ENCODE peak calls at places on chromosomes 6 and 20, in seven cellular contexts. J is K562, G is SK-N-SH, S is Panc1, O is HCT116, W is HepG2, D is GM12878. N is an unnamed sample.

GRCh38 chr6:150887978-150888563 is 22.6 kb downstream of the MTHFD1L start:
- DNase-seq in G (no peak), W (no peak), O (no peak), D (no peak), J (no peak), S (no peak), N (no peak)

GRCh38 chr6:138500045-138500665 is 861 bp upstream of the NHSL1 start:
- DNase-seq in G (no peak), S (no peak), J (no peak), D (no peak), O (no peak), W (peak), N (no peak)

GRCh38 chr6:16690244-16691142 is 70.8 kb downstream of the ATXN1 start:
- DNase-seq in O (no peak), W (peak), S (no peak), J (no peak), G (no peak), D (no peak), N (no peak)

GRCh38 chr6:111211411-111212030 is 124.2 kb downstream of the SLC16A10 start:
- DNase-seq in W (no peak), J (peak), O (no peak), S (no peak), D (no peak), G (no peak), N (no peak)

GRCh38 chr6:27494987-27495385 is 22.1 kb upstream of the ZNF184 start:
- DNase-seq in G (no peak), S (no peak), J (no peak), O (no peak), D (no peak), W (no peak), N (no peak)

GRCh38 chr20:53180928-53181362 is 208.8 kb downstream of the TSHZ2 start:
- DNase-seq in G (no peak), D (no peak), O (no peak), J (peak), W (no peak), S (no peak), N (no peak)

GRCh38 chr20:51340451-51340840 is 202.1 kb downstream of the NFATC2 start:
- DNase-seq in G (no peak), S (no peak), W (no peak), J (peak), D (no peak), O (no peak), N (no peak)

GRCh38 chr6:74408844-74409243 is 712.8 kb downstream of the CD109 start:
- DNase-seq in W (no peak), O (no peak), J (no peak), D (no peak), G (no peak), S (no peak), N (no peak)

GRCh38 chr6:20978176-20978614 is 443.9 kb downstream of the CDKAL1 start:
- DNase-seq in O (no peak), W (no peak), J (no peak), D (peak), S (no peak), G (no peak), N (no peak)

GRCh38 chr6:138017156-138017757 is 90.0 kb downstream of the PERP start:
- DNase-seq in W (no peak), G (no peak), D (no peak), J (no peak), S (no peak), O (no peak), N (no peak)

GRCh38 chr20:62201173-62202082 is 18.6 kb downstream of the MTG2 start:
- DNase-seq in O (no peak), G (no peak), S (no peak), J (no peak), W (no peak), D (peak), N (no peak)

GRCh38 chr6:22892452-22892851 is 323.1 kb downstream of the HDGFL1 start:
- DNase-seq in J (no peak), D (no peak), G (no peak), O (no peak), S (no peak), W (no peak), N (no peak)

GRCh38 chr6:106609699-106610098 is 19.6 kb downstream of the RTN4IP1 start:
- DNase-seq in S (no peak), O (peak), J (no peak), G (peak), W (peak), D (no peak), N (no peak)

GRCh38 chr20:25439328-25439727 is 31.9 kb downstream of the GINS1 start:
- DNase-seq in J (no peak), G (no peak), W (no peak), S (no peak), D (no peak), O (no peak), N (no peak)

GRCh38 chr6:75224303-75224926 is 18.6 kb upstream of the COL12A1 start:
- DNase-seq in D (no peak), J (no peak), S (no peak), O (no peak), G (no peak), W (peak), N (no peak)

GRCh38 chr6:82576284-82576683 is 212.7 kb downstream of the TPBG start:
- DNase-seq in W (no peak), J (no peak), D (no peak), O (no peak), S (no peak), G (no peak), N (no peak)

GRCh38 chr20:661474-662288 is 8.7 kb upstream of the SRXN1 start:
- DNase-seq in J (no peak), O (no peak), D (no peak), S (no peak), G (no peak), W (no peak), N (no peak)

GRCh38 chr6:2839982-2840793 is 1.5 kb downstream of the SERPINB1 start:
- DNase-seq in O (no peak), S (no peak), J (no peak), G (no peak), D (no peak), W (no peak), N (no peak)

GRCh38 chr6:14337157-14337556 is 219.6 kb downstream of the CD83 start:
- DNase-seq in G (no peak), W (no peak), J (no peak), S (no peak), O (no peak), D (no peak), N (no peak)

GRCh38 chr20:13245250-13245723 is 24.2 kb downstream of the ISM1 start:
- DNase-seq in G (no peak), O (no peak), J (no peak), S (no peak), D (no peak), W (peak), N (no peak)

GRCh38 chr6:12957321-12958051 is 240.9 kb downstream of the PHACTR1 start:
- DNase-seq in D (no peak), G (peak), J (no peak), S (no peak), O (no peak), W (no peak), N (no peak)

GRCh38 chr6:150987371-150987828 is 121.9 kb downstream of the MTHFD1L start:
- DNase-seq in D (no peak), J (no peak), G (no peak), S (peak), W (no peak), O (no peak), N (no peak)

GRCh38 chr6:110322151-110323003 is 35.8 kb downstream of the METTL24 start:
- DNase-seq in S (no peak), J (no peak), G (no peak), W (no peak), D (no peak), O (no peak), N (no peak)

GRCh38 chr6:144840619-144841018 is 555.5 kb downstream of the UTRN start:
- DNase-seq in J (no peak), W (no peak), O (no peak), S (no peak), D (no peak), G (no peak), N (no peak)

GRCh38 chr6:56514395-56514794 is 128.3 kb downstream of the DST start:
- DNase-seq in O (no peak), G (no peak), D (no peak), W (no peak), J (no peak), S (no peak), N (no peak)

GRCh38 chr6:114523508-114523907 is 180.7 kb upstream of the HS3ST5 start:
- DNase-seq in D (no peak), W (no peak), S (no peak), J (no peak), G (no peak), O (no peak), N (no peak)

GRCh38 chr6:141077355-141078333 is 1055.1 kb upstream of the GJE1 start:
- DNase-seq in G (peak), W (peak), J (no peak), O (peak), S (no peak), D (no peak), N (peak)

GRCh38 chr6:34298941-34299340 is 50.1 kb upstream of the SMIM29 start:
- DNase-seq in S (no peak), J (no peak), W (no peak), O (no peak), D (no peak), G (no peak), N (no peak)

GRCh38 chr6:135256866-135257265 is 75.8 kb downstream of the MYB start:
- DNase-seq in D (no peak), J (no peak), W (no peak), G (no peak), S (no peak), O (no peak), N (no peak)

GRCh38 chr20:4730782-4731181 is 9.1 kb downstream of the PRND start:
- DNase-seq in W (peak), O (no peak), D (no peak), J (no peak), G (no peak), S (no peak), N (no peak)

GRCh38 chr20:35286077-35286898 is 1.7 kb upstream of the EIF6 start:
- DNase-seq in J (no peak), O (no peak), S (no peak), G (no peak), W (peak), D (no peak), N (no peak)

GRCh38 chr6:101011165-101011564 is 130.0 kb upstream of the ASCC3 start:
- DNase-seq in G (no peak), W (no peak), J (no peak), O (no peak), S (no peak), D (peak), N (no peak)

GRCh38 chr6:76134651-76135050 is 62.2 kb upstream of the IMPG1 start:
- DNase-seq in S (no peak), J (no peak), O (no peak), W (no peak), G (no peak), D (no peak), N (no peak)

GRCh38 chr6:150667977-150668716 is 68.5 kb downstream of the PLEKHG1 start:
- DNase-seq in O (peak), S (no peak), D (no peak), W (peak), G (no peak), J (no peak), N (no peak)

GRCh38 chr20:25310268-25310920 is 62.5 kb downstream of the PYGB start:
- DNase-seq in W (peak), D (peak), S (peak), G (peak), O (peak), J (peak), N (no peak)

GRCh38 chr6:6723792-6724318 is 135.3 kb downstream of the LY86 start:
- DNase-seq in G (no peak), J (no peak), O (no peak), W (peak), D (no peak), S (no peak), N (no peak)

GRCh38 chr20:49766979-49767419 is 45.6 kb upstream of the SLC9A8 start:
- DNase-seq in D (no peak), G (no peak), J (no peak), S (no peak), W (no peak), O (no peak), N (no peak)

DNA sequence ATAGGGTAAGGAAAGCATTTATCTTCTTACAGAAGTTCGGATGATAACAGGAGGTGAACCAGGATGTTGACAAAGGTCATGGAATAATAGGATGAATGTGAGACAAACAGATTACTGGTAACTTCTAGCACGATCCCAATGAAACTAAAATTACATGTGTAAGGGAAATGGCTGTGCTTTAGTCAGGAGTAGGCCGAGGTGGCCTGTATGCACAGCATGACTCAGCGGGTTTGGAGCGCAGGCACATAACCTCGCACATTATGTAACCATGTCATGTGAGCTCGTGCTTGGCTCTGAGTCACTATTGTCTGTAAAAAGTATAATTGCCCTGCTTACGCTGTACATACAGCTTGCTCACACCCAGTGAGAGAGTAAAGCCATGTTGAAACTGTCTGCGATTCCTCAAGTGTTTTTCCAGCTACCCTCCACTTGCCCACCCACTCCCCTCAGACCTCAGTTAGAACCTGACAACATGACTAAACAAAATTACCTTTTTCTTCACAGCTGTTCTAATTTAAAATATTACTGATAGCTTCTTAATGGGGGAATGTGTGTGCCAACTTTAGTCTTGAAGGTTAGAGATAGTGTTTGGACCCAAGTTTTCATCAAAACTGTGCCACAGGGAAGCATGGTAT is 8.2 kb downstream of the CYB5R4 start:
- DNase-seq in J (peak), S (peak), G (no peak), O (peak), D (no peak), W (no peak), N (no peak)
- TF ChIP-seq SIN3A in J (peak), S (no peak), G (no peak), O (no peak), D (no peak), W (no peak), N (no peak)

DNA sequence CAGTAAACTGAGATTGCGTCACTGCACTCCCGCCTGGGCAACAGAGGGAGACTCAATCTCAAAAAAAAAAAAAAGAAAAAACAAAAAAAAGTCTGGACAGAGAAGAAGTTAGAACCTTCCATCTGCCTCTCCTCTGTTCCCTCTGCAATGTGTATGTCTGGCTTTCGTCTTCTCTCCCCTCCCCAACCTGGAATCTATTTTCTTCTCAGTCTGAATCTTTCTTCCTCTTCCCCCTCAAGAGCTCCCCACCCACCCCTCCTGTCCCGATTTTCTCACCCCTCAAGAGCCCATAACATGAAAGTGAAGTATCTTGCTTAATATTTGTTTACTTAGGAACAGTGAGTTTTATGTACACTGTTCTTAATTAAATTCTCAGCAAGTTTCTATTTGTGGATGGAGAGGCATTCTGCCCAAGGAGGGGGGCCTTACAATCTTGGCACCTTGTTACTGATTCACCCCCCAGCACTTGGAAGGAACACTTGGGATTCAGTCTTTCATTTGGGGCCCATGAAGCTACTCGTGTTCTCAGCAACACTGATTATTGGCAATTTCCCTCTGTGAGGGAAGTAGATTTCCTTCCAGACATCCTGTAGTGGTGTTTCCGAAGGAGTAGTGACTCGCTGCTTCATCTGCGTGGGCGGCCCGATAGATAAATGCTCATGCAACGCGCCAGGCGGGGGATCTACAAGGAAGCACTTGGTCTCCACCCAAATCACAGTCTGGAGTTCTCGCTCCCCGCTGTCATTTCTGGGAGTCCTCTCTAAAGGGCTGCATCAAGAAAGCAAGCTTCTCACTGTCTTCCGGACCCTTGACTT is 69.2 kb upstream of the SRSF6 start:
- DNase-seq in D (no peak), O (no peak), G (no peak), W (no peak), J (no peak), S (no peak), N (no peak)
- TF ChIP-seq SIN3A in D (no peak), O (no peak), G (no peak), W (no peak), J (no peak), S (no peak), N (no peak)

GRCh38 chr6:26243132-26243531 is 121.9 kb upstream of the BTN3A2 start:
- DNase-seq in J (no peak), D (no peak), G (no peak), W (no peak), S (no peak), O (no peak), N (no peak)

GRCh38 chr6:26235240-26235730 is 129.7 kb upstream of the BTN3A2 start:
- DNase-seq in G (no peak), S (no peak), O (no peak), D (no peak), J (peak), W (no peak), N (no peak)

GRCh38 chr6:26243742-26244141 is 121.3 kb upstream of the BTN3A2 start:
- DNase-seq in G (no peak), J (no peak), S (no peak), W (no peak), O (no peak), D (no peak), N (no peak)

GRCh38 chr6:26240981-26241770 is 123.8 kb upstream of the BTN3A2 start:
- DNase-seq in S (no peak), W (no peak), O (no peak), G (no peak), D (no peak), J (no peak), N (no peak)

DNA sequence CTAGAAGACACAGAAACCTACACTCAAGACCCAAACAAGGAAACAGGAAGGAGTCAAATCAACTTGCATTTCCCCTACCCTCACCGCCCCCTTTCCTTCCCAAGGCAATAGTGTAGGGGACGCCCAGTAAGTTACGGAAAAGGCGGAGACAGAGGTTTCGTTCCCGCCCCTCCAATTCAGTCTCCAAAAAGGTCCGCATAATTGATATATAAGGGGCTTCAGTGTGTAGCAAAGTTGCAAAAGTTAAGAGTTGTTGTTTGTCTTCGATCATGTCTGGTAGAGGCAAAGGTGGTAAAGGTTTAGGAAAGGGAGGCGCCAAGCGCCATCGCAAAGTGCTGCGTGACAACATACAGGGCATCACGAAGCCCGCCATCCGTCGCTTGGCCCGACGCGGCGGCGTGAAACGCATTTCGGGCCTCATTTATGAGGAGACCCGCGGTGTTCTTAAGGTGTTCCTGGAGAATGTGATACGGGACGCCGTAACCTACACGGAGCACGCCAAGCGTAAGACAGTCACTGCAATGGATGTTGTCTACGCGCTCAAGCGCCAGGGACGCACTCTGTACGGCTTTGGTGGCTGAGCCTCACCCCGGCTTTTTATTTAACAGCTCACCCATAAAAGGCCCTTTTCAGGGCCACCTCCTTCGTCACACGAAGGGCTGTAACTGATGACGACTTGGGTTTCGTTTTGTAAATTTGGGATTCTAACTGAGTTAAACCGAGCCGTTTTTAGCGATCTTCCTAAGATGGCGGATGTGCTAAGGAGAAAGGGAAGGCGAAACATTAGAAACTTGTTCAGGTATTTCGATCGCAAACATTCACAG is 124.6 kb upstream of the BTN3A2 start:
- DNase-seq in W (no peak), O (no peak), D (peak), G (peak), J (no peak), S (no peak), N (peak)
- TF ChIP-seq SIN3A in W (no peak), O (no peak), D (peak), G (peak), J (no peak), S (no peak), N (peak)

GRCh38 chr20:36832791-36833190 is 43.1 kb upstream of the TLDC2 start:
- DNase-seq in J (no peak), S (no peak), O (no peak), D (no peak), W (no peak), G (no peak), N (no peak)
- TF ChIP-seq SIN3A in J (no peak), S (no peak), O (no peak), D (no peak), W (no peak), G (no peak), N (no peak)

GRCh38 chr6:134034478-134034877 is 17.9 kb downstream of the SLC2A12 start:
- DNase-seq in O (no peak), W (no peak), J (peak), G (no peak), D (no peak), S (no peak), N (no peak)

GRCh38 chr6:134031696-134032255 is 20.6 kb downstream of the SLC2A12 start:
- DNase-seq in W (no peak), O (no peak), G (no peak), J (no peak), D (no peak), S (no peak), N (no peak)

GRCh38 chr6:134039116-134039515 is 13.3 kb downstream of the SLC2A12 start:
- DNase-seq in G (no peak), D (no peak), S (no peak), J (no peak), W (no peak), O (no peak), N (no peak)

GRCh38 chr6:134034951-134035822 is 17.2 kb downstream of the SLC2A12 start:
- DNase-seq in D (no peak), S (no peak), O (peak), W (no peak), G (no peak), J (no peak), N (no peak)

GRCh38 chr6:134035823-134036296 is 16.6 kb downstream of the SLC2A12 start:
- DNase-seq in O (peak), S (peak), W (peak), D (peak), J (no peak), G (no peak), N (no peak)
- TF ChIP-seq SIN3A in O (peak), S (no peak), W (no peak), D (no peak), J (no peak), G (no peak), N (no peak)